ENCODE peak calls at places on chromosomes 7 and 10, in six cellular contexts. I is left lung, S is choroid plexus epithelial cell, D is heart left ventricle, V is brain microvascular endothelial cell, P is colonic mucosa. F is an unnamed sample.

GRCh38 chr10:14355750-14356149 is 25.0 kb upstream of the FRMD4A start:
- DNase-seq in S (no peak), I (no peak), P (no peak), D (no peak), V (no peak), F (no peak)

GRCh38 chr7:68125173-68125572 is 1128.5 kb downstream of the TYW1 start:
- DNase-seq in D (no peak), S (no peak), I (no peak), V (no peak), P (no peak), F (no peak)

GRCh38 chr7:66930341-66930740 is 9.3 kb downstream of the TMEM248 start:
- DNase-seq in D (no peak), S (peak), V (peak), I (no peak), P (no peak), F (peak)

GRCh38 chr10:23742807-23743206 is 303.9 kb downstream of the OTUD1 start:
- DNase-seq in S (no peak), P (no peak), D (no peak), V (no peak), I (no peak), F (no peak)

GRCh38 chr10:124321433-124322072 is 97.2 kb downstream of the OAT start:
- DNase-seq in D (no peak), S (no peak), V (no peak), I (no peak), P (no peak), F (no peak)

GRCh38 chr10:63236113-63236935 is 103.2 kb downstream of the NRBF2 start:
- DNase-seq in V (peak), D (no peak), S (peak), I (no peak), P (peak), F (peak)

GRCh38 chr7:139682136-139683013 is 95.4 kb downstream of the HIPK2 start:
- DNase-seq in S (peak), D (no peak), P (no peak), I (no peak), V (peak), F (peak)

GRCh38 chr10:124522903-124523260 is 61.3 kb downstream of the LHPP start:
- DNase-seq in P (peak), I (no peak), V (no peak), D (no peak), S (no peak), F (no peak)

GRCh38 chr10:4154317-4154716 is 369.3 kb upstream of the KLF6 start:
- DNase-seq in I (no peak), D (no peak), V (no peak), S (peak), P (no peak), F (no peak)

GRCh38 chr10:116627386-116627933 is 6.7 kb downstream of the PNLIPRP2 start:
- DNase-seq in P (peak), S (peak), D (no peak), V (no peak), I (no peak), F (no peak)

GRCh38 chr7:74269757-74270277 is 15.6 kb upstream of the RFC2 start:
- DNase-seq in S (peak), I (peak), P (peak), V (peak), D (peak), F (peak)

GRCh38 chr7:95886501-95887090 is 114.2 kb downstream of the DYNC1I1 start:
- DNase-seq in S (peak), V (peak), I (no peak), P (no peak), D (no peak), F (peak)

GRCh38 chr7:55138663-55139062 is 119.8 kb downstream of the EGFR start:
- DNase-seq in I (no peak), D (no peak), V (no peak), S (no peak), P (no peak), F (no peak)

GRCh38 chr7:17944720-17945119 is 4.4 kb upstream of the SNX13 start:
- DNase-seq in P (no peak), I (no peak), D (no peak), V (no peak), S (no peak), F (no peak)

GRCh38 chr10:133442967-133443924 is 10.5 kb upstream of the SCART1 start:
- DNase-seq in P (peak), V (no peak), S (no peak), D (no peak), I (no peak), F (no peak)

GRCh38 chr7:142616121-142616643 is 133.1 kb upstream of the PRSS1 start:
- DNase-seq in P (no peak), S (no peak), I (no peak), V (no peak), D (no peak), F (no peak)

GRCh38 chr7:101917566-101917965 is 100.1 kb downstream of the CUX1 start:
- DNase-seq in I (no peak), D (no peak), P (no peak), V (no peak), S (no peak), F (no peak)

GRCh38 chr10:70694410-70695179 is 22.3 kb downstream of the ADAMTS14 start:
- DNase-seq in V (no peak), I (no peak), P (no peak), S (no peak), D (no peak), F (peak)

GRCh38 chr7:102856036-102856435 is 56.8 kb upstream of the LRRC17 start:
- DNase-seq in D (no peak), P (no peak), I (no peak), S (peak), V (no peak), F (peak)

GRCh38 chr10:26481914-26482550 is 43.9 kb downstream of the APBB1IP start:
- DNase-seq in S (no peak), D (no peak), V (no peak), I (no peak), P (no peak), F (no peak)

GRCh38 chr7:134024729-134025128 is 102.4 kb upstream of the LRGUK start:
- DNase-seq in V (no peak), S (peak), I (no peak), D (no peak), P (no peak), F (no peak)

GRCh38 chr7:50534690-50535290 is 30.4 kb downstream of the DDC start:
- DNase-seq in D (no peak), V (peak), S (peak), P (no peak), I (no peak), F (peak)

GRCh38 chr7:103574536-103574935 is 128.5 kb upstream of the SLC26A5 start:
- DNase-seq in V (no peak), P (no peak), D (no peak), S (no peak), I (no peak), F (no peak)

GRCh38 chr10:27717851-27718250 is 27.8 kb downstream of the MKX start:
- DNase-seq in P (no peak), S (no peak), D (no peak), V (no peak), I (no peak), F (no peak)

GRCh38 chr10:102457591-102458150 is 6.3 kb upstream of the C10orf95 start:
- DNase-seq in I (no peak), S (no peak), P (no peak), D (no peak), V (no peak), F (peak)

GRCh38 chr7:150515752-150516151 is 1.1 kb downstream of the GIMAP7 start:
- DNase-seq in S (no peak), D (no peak), I (no peak), V (no peak), P (no peak), F (no peak)

GRCh38 chr7:17130281-17131059 is 168.0 kb upstream of the AHR start:
- DNase-seq in P (no peak), V (peak), D (no peak), I (no peak), S (peak), F (peak)

GRCh38 chr7:29488203-29488970 is 75.2 kb upstream of the PRR15 start:
- DNase-seq in I (no peak), D (no peak), S (peak), P (no peak), V (no peak), F (peak)

GRCh38 chr10:112000466-112000865 is 183.1 kb downstream of the GPAM start:
- DNase-seq in S (no peak), D (no peak), V (no peak), I (no peak), P (no peak), F (peak)

GRCh38 chr7:1244701-1245526 is 12.2 kb downstream of the UNCX start:
- DNase-seq in P (no peak), I (no peak), D (no peak), V (no peak), S (no peak), F (no peak)

GRCh38 chr7:35694161-35694783 is 663 bp downstream of the HERPUD2 start:
- DNase-seq in I (peak), V (peak), D (peak), S (peak), P (peak), F (peak)

GRCh38 chr7:129671276-129671675 is 59.8 kb downstream of the NRF1 start:
- DNase-seq in V (no peak), D (no peak), P (no peak), I (no peak), S (no peak), F (no peak)

GRCh38 chr10:14971867-14972448 is 12.8 kb downstream of the MEIG1 start:
- DNase-seq in I (no peak), D (no peak), P (no peak), S (peak), V (no peak), F (peak)

GRCh38 chr7:101402835-101403234 is 40.2 kb downstream of the COL26A1 start:
- DNase-seq in V (no peak), D (no peak), P (no peak), S (no peak), I (no peak), F (no peak)

GRCh38 chr7:102823715-102824114 is 74.9 kb downstream of the FAM185A start:
- DNase-seq in V (peak), S (no peak), D (no peak), I (no peak), P (no peak), F (no peak)

GRCh38 chr7:97733276-97734206 is 1.7 kb downstream of the TAC1 start:
- DNase-seq in V (no peak), D (peak), P (no peak), I (no peak), S (no peak), F (no peak)

GRCh38 chr7:104956753-104957450 is 57.1 kb upstream of the KMT2E start:
- DNase-seq in P (no peak), S (peak), D (no peak), V (peak), I (no peak), F (peak)

GRCh38 chr10:12479437-12479844 is 130.1 kb downstream of the CAMK1D start:
- DNase-seq in I (no peak), D (no peak), V (no peak), S (no peak), P (peak), F (no peak)

GRCh38 chr10:12481956-12482355 is 132.6 kb downstream of the CAMK1D start:
- DNase-seq in D (no peak), I (no peak), S (no peak), P (no peak), V (no peak), F (no peak)

GRCh38 chr10:12482586-12482985 is 133.2 kb downstream of the CAMK1D start:
- DNase-seq in I (no peak), V (no peak), S (peak), P (no peak), D (no peak), F (no peak)

GRCh38 chr10:12480440-12480839 is 131.1 kb downstream of the CAMK1D start:
- DNase-seq in S (no peak), P (no peak), I (no peak), D (no peak), V (no peak), F (no peak)

DNA sequence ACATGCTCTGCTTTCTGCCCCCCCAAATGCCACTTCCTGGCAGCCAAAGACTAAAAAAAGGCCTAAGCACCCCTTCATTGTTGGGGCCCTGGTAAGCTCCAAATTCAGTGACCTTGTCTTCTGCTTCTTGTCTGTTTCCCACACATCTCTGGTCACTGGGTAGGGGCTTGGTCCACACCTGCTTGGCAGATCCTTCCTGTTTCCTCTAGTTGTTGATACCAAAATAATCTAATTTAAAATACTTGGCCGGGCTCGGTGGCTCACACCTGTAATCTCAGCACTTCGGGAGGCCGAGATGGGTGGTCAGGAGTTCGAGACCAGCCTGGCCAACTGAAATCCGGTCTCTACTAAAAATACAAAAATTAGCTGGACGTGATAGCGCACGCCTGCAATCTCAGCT is 130.6 kb downstream of the CAMK1D start:
- DNase-seq in S (no peak), P (no peak), I (no peak), V (no peak), D (no peak), F (no peak)
- TF ChIP-seq CTCF in S (no peak), P (no peak), I (no peak), V (no peak), D (no peak), F (no peak)

GRCh38 chr10:1573334-1573969 is 163.9 kb downstream of the ADARB2 start:
- DNase-seq in D (no peak), S (no peak), V (no peak), P (no peak), I (no peak), F (no peak)

GRCh38 chr10:1573981-1574380 is 163.3 kb downstream of the ADARB2 start:
- DNase-seq in I (no peak), S (no peak), V (no peak), P (no peak), D (no peak), F (no peak)

GRCh38 chr10:1571587-1572237 is 165.6 kb downstream of the ADARB2 start:
- DNase-seq in S (no peak), P (no peak), D (no peak), V (no peak), I (no peak), F (peak)

GRCh38 chr10:1574719-1575118 is 162.6 kb downstream of the ADARB2 start:
- DNase-seq in I (no peak), V (no peak), P (no peak), S (no peak), D (no peak), F (no peak)

DNA sequence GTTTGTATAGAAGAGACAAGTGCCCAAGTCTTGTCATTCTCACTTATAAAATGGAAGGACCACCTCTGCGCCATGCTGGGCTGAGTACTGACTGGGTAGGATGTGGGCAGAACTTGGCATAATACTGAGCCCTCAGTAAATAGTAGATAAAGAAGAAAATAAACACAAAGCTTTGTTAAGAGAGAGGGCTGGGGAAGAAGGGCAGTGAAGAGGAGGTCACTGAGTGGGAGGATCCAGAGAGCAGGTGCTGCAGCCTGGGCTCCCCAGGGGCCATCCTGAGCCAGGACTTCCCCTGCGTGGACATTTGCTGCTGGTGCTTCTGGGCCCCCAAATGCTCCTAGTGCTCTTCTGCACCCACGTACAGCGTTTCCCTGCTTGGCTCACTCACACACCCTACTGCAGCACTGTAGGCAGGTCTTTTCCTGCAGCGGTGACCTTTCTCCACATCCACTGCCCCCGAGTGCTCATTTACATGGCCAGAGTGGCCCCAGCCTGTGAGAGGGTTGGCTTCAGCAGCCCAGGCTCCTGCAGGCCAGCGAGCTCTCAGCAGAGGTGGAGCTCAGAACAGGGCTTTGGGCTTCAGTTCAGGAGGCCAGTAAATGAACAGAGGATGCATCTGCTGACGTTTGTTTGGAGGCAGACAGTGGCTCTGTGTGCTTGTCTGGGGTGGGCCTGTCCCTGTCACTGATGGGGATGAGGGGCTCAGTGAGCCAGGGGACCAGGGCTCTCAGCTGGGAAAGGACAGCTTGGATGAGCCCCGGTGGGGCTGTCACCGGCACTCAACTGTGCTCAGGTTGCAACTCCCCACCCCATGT is 164.6 kb downstream of the ADARB2 start:
- DNase-seq in I (no peak), P (no peak), V (no peak), S (no peak), D (no peak), F (no peak)
- H3K4me3 ChIP-seq in I (no peak), P (no peak), V (no peak), S (no peak), D (no peak), F (no peak)

GRCh38 chr7:65554-65953 is 126.8 kb upstream of the FAM20C start:
- DNase-seq in P (no peak), V (no peak), S (peak), D (no peak), I (peak), F (peak)

GRCh38 chr7:66296-66695 is 126.1 kb upstream of the FAM20C start:
- DNase-seq in S (no peak), V (no peak), P (no peak), I (no peak), D (no peak), F (no peak)

GRCh38 chr7:67738-68395 is 124.5 kb upstream of the FAM20C start:
- DNase-seq in P (no peak), D (no peak), I (no peak), S (no peak), V (no peak), F (no peak)

GRCh38 chr7:66741-67140 is 125.6 kb upstream of the FAM20C start:
- DNase-seq in D (no peak), P (no peak), I (no peak), S (no peak), V (no peak), F (no peak)

DNA sequence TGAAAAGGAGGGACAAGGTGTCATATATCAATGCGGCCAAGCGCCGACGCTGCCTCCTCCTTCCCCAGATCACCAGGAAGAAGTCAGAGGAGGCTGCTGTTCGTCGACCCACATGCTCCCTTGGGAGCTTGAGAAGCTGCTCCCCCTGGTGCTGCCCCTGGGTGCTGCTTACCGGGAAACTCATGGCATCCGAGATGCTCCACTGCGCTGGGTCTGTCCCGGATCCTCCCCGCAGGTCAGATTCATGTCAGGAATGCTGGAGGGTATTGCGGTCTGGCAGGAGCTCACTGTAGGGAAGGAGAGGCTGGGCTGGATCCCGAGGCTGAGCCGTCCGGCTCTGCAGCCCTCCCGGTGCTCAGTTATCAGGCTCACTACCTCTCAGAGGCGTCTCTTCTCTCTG is 123.7 kb upstream of the FAM20C start:
- DNase-seq in P (no peak), D (no peak), I (no peak), S (peak), V (no peak), F (peak)
- TF ChIP-seq CTCF in P (no peak), D (no peak), I (no peak), S (peak), V (peak), F (no peak)

GRCh38 chr7:40889099-40889498 is 754.3 kb downstream of the SUGCT start:
- DNase-seq in D (no peak), S (no peak), I (no peak), P (no peak), V (no peak), F (no peak)
- H3K4me3 ChIP-seq in D (no peak), S (no peak), I (no peak), P (no peak), V (no peak), F (no peak)

DNA sequence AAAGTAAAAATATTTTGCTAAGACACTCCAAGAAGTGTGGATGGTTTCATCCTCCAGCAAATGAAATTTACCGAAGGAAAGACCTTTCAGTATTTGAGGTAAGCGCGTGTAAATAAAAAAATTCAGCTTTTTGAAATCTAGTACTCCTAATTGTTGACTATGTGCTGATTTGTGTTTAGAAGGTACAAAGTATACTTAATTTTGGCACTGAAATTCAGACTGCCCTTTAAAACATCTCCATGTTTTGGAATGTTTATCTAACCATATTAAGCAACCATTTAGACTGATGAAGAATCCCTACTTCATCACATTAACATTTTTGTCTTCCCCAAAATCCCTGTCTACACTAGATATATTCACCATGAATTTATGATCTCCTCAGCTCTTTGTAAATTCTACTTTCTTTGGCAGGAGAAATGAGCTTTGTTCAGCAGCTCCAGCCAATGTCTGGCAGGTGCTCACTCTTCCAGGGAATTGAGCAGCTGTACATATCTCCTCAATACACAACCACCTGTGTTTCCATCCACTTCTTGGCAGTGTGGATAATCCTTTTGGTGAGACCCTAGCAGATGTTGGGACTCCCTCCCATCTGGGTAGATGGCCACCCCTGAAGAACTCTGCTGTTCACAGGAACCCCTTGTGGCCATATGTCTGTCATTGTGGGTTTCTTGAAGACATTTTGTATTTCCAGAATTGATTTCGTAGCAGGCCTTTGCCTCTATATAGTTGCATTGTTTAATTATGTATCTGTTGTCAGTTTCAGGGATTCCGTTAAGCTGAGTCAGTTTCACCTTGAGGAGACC is 129.4 kb upstream of the SAMD8 start:
- DNase-seq in D (no peak), I (no peak), S (no peak), V (no peak), P (no peak), F (no peak)
- TF ChIP-seq CTCF in D (no peak), I (no peak), S (no peak), V (no peak), P (no peak), F (no peak)

DNA sequence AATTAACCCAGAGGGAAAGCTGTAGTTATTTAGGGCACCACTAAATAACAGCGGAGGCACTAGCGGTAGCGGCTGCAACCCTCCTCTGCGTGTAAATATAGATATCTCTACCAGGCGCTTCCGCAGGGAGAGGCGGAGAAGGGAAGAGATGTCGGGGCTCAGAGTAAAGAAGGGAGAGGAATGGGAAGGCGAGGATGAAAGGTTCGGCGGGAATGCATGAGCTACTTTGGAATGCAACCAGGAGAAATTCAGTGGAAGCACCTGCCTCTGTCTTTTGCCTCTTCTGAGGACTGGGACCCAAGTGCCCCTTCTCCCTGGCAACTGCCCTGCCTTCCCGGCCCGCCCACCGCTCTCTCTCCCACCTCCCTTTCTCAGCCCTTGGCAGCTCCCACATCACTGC is 698.3 kb downstream of the PARD3 start:
- DNase-seq in S (no peak), P (no peak), V (no peak), D (no peak), I (no peak), F (no peak)
- H3K4me3 ChIP-seq in S (peak), P (no peak), V (no peak), D (no peak), I (no peak), F (no peak)

F was measured in fibroblast of mammary gland.